ENCODE peak calls at places on chromosomes 7 and 10, in four cellular contexts. One of them, this sample, is unnamed.

GRCh38 chr10:74244097-74244685 is 93.2 kb downstream of the ADK start:
- DNase-seq in psoas muscle: no peak
- DNase-seq in body of pancreas: peak; percentile 33
- DNase-seq in WERI-Rb-1: no peak
- DNase-seq in this sample: no peak

GRCh38 chr7:130070900-130071622 is 727 bp downstream of the KLHDC10 start:
- DNase-seq in psoas muscle: no peak
- DNase-seq in WERI-Rb-1: no peak
- DNase-seq in body of pancreas: no peak
- DNase-seq in this sample: no peak

GRCh38 chr7:130302649-130303048 is 9.7 kb downstream of the CPA4 start:
- DNase-seq in body of pancreas: no peak
- DNase-seq in psoas muscle: no peak
- DNase-seq in WERI-Rb-1: no peak
- DNase-seq in this sample: no peak

GRCh38 chr10:124522903-124523260 is 61.3 kb downstream of the LHPP start:
- DNase-seq in body of pancreas: no peak
- DNase-seq in psoas muscle: no peak
- DNase-seq in WERI-Rb-1: no peak
- DNase-seq in this sample: peak; percentile 46

GRCh38 chr7:100488333-100489095 is 4.8 kb downstream of the NYAP1 start:
- DNase-seq in body of pancreas: no peak
- DNase-seq in WERI-Rb-1: no peak
- DNase-seq in psoas muscle: no peak
- DNase-seq in this sample: no peak

GRCh38 chr7:128937647-128938523 is at the start of gene IRF5:
- DNase-seq in body of pancreas: peak; percentile 78
- DNase-seq in psoas muscle: peak; percentile 50
- DNase-seq in WERI-Rb-1: peak; percentile 41
- DNase-seq in this sample: peak; percentile 81

GRCh38 chr10:124001391-124002260 is 91.8 kb downstream of the CHST15 start:
- DNase-seq in WERI-Rb-1: peak; percentile 84
- DNase-seq in psoas muscle: no peak
- DNase-seq in body of pancreas: peak; percentile 7
- DNase-seq in this sample: no peak

GRCh38 chr7:127396184-127396583 is 3.7 kb upstream of the ZNF800 start:
- DNase-seq in WERI-Rb-1: no peak
- DNase-seq in psoas muscle: no peak
- DNase-seq in body of pancreas: no peak
- DNase-seq in this sample: peak; percentile 63

GRCh38 chr10:15627617-15628196 is 92.0 kb downstream of the ITGA8 start:
- DNase-seq in psoas muscle: no peak
- DNase-seq in WERI-Rb-1: no peak
- DNase-seq in body of pancreas: no peak
- DNase-seq in this sample: no peak

GRCh38 chr7:134451656-134452055 is 7.2 kb downstream of the AKR1B1 start:
- DNase-seq in WERI-Rb-1: no peak
- DNase-seq in body of pancreas: no peak
- DNase-seq in psoas muscle: no peak
- DNase-seq in this sample: no peak

GRCh38 chr7:134452419-134452827 is 6.5 kb downstream of the AKR1B1 start:
- DNase-seq in WERI-Rb-1: no peak
- DNase-seq in psoas muscle: no peak
- DNase-seq in body of pancreas: no peak
- DNase-seq in this sample: no peak

GRCh38 chr7:134452991-134453473 is 5.9 kb downstream of the AKR1B1 start:
- DNase-seq in WERI-Rb-1: no peak
- DNase-seq in psoas muscle: no peak
- DNase-seq in body of pancreas: no peak
- DNase-seq in this sample: no peak

GRCh38 chr7:134454277-134454676 is 4.6 kb downstream of the AKR1B1 start:
- DNase-seq in body of pancreas: no peak
- DNase-seq in WERI-Rb-1: no peak
- DNase-seq in psoas muscle: no peak
- DNase-seq in this sample: no peak

GRCh38 chr7:134453526-134453925 is 5.4 kb downstream of the AKR1B1 start:
- DNase-seq in WERI-Rb-1: no peak
- DNase-seq in psoas muscle: no peak
- DNase-seq in body of pancreas: no peak
- DNase-seq in this sample: no peak
- H3K4me3 ChIP-seq in WERI-Rb-1: no peak overlapping the region
- H3K4me3 ChIP-seq in psoas muscle: no peak overlapping the region
- H3K4me3 ChIP-seq in body of pancreas: no peak overlapping the region
- H3K4me3 ChIP-seq in this sample: no peak overlapping the region

DNA sequence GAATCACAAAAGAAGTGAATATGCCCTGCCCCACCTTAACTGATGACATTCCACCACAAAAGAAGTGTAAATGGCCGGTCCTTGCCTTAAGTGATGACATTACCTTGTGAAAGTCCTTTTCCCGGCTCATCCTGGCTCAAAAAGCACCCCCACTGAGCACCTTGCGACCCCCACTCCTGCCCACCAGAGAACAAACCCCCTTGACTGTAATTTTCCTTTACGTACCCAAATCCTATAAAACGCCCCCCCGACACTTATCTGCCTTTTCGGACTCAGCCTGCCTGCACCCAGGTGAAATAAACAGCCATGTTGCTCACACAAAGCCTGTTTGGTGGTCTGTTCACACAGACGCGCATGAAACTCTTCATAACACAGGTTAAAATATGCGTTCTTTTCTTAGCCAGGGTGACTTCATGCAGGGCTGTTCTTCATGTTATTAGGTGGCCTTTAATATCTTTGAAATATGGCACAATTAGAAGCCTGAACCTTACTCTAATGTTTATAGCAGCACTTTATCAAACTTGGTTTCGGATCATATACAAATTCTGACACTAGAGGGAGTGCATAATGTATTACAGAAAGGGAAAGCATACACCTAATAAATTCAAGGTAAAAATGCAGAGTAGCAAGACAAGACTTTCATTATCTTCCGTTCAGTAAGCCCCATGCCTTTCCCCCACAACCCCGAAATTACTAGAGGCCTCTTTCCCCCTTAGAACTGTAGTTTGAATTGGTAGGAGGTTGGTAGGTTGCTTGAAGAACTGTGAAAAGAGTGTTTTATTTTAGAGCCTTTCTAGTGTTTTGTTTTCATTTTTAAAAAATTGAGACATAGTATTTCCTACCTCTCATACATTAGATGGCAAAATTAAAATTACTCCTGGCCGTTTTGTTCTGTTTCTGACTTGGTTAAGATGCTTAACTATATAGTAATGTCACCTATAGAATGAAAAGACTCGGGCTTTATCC is 117.9 kb downstream of the NPY start:
- DNase-seq in WERI-Rb-1: no peak
- DNase-seq in body of pancreas: no peak
- DNase-seq in psoas muscle: no peak
- DNase-seq in this sample: no peak
- H3K4me3 ChIP-seq in WERI-Rb-1: no peak overlapping the region
- H3K4me3 ChIP-seq in body of pancreas: no peak overlapping the region
- H3K4me3 ChIP-seq in psoas muscle: peak overlapping the region; percentile 58
- H3K4me3 ChIP-seq in this sample: peak overlapping the region; percentile 57

GRCh38 chr10:43203491-43204393 is 63.1 kb downstream of the RASGEF1A start:
- DNase-seq in psoas muscle: peak; percentile 26
- DNase-seq in WERI-Rb-1: peak; percentile 6
- DNase-seq in body of pancreas: peak; percentile 55
- DNase-seq in this sample: peak; percentile 96

GRCh38 chr10:43201545-43202131 is 63.4 kb downstream of the CSGALNACT2 start:
- DNase-seq in body of pancreas: peak; percentile 11
- DNase-seq in psoas muscle: peak; percentile 16
- DNase-seq in WERI-Rb-1: peak; percentile 4
- DNase-seq in this sample: peak; percentile 49

GRCh38 chr10:43200538-43201390 is 62.5 kb downstream of the CSGALNACT2 start:
- DNase-seq in psoas muscle: no peak
- DNase-seq in WERI-Rb-1: peak; percentile 2
- DNase-seq in body of pancreas: peak; percentile 7
- DNase-seq in this sample: peak; percentile 31

GRCh38 chr10:43202657-43203490 is 64.0 kb downstream of the RASGEF1A start:
- DNase-seq in WERI-Rb-1: peak; percentile 7
- DNase-seq in psoas muscle: peak; percentile 27
- DNase-seq in body of pancreas: peak; percentile 44
- DNase-seq in this sample: peak; percentile 100

GRCh38 chr10:43202224-43202656 is 64.0 kb downstream of the CSGALNACT2 start:
- DNase-seq in body of pancreas: peak; percentile 25
- DNase-seq in WERI-Rb-1: peak; percentile 15
- DNase-seq in psoas muscle: no peak
- DNase-seq in this sample: peak; percentile 88
- H3K4me3 ChIP-seq in body of pancreas: peak overlapping the region; percentile 9
- H3K4me3 ChIP-seq in WERI-Rb-1: no peak overlapping the region
- H3K4me3 ChIP-seq in psoas muscle: peak overlapping the region; percentile 52
- H3K4me3 ChIP-seq in this sample: peak overlapping the region; percentile 69

DNA sequence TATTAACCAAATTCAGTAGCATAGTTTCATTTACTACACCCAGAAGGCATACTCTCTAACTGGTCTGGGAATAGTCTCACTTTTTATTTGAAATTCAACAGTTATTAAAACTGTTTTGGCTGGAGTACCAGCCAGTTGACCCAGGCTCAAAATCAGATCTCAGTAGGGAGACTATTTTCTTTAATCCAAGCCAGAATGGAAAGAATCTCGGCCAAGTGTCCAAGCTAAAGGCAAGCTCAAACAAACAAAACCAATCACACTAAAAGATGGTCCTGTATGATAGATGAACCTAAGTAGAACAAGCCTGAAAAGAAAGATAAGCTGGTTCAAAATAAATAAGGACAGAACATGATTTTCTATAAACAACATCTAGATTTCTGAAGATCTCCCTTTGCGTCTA is 259.6 kb upstream of the POM121L12 start:
- DNase-seq in body of pancreas: no peak
- DNase-seq in WERI-Rb-1: no peak
- DNase-seq in psoas muscle: no peak
- DNase-seq in this sample: no peak
- H3K4me3 ChIP-seq in body of pancreas: no peak overlapping the region
- H3K4me3 ChIP-seq in WERI-Rb-1: no peak overlapping the region
- H3K4me3 ChIP-seq in psoas muscle: no peak overlapping the region
- H3K4me3 ChIP-seq in this sample: no peak overlapping the region

GRCh38 chr7:1668486-1668931 is 1.6 kb upstream of the ELFN1 start:
- DNase-seq in body of pancreas: peak; percentile 9
- DNase-seq in psoas muscle: peak; percentile 13
- DNase-seq in WERI-Rb-1: peak; percentile 47
- DNase-seq in this sample: peak; percentile 77

GRCh38 chr7:1669486-1669951 is 558 bp upstream of the ELFN1 start:
- DNase-seq in WERI-Rb-1: no peak
- DNase-seq in psoas muscle: no peak
- DNase-seq in body of pancreas: peak; percentile 11
- DNase-seq in this sample: no peak

GRCh38 chr7:1670894-1671875 is 1.1 kb downstream of the ELFN1 start:
- DNase-seq in WERI-Rb-1: no peak
- DNase-seq in psoas muscle: peak; percentile 5
- DNase-seq in body of pancreas: peak; percentile 8
- DNase-seq in this sample: peak; percentile 55

GRCh38 chr7:1668932-1669485 is 1.1 kb upstream of the ELFN1 start:
- DNase-seq in psoas muscle: peak; percentile 10
- DNase-seq in WERI-Rb-1: no peak
- DNase-seq in body of pancreas: peak; percentile 6
- DNase-seq in this sample: peak; percentile 75

DNA sequence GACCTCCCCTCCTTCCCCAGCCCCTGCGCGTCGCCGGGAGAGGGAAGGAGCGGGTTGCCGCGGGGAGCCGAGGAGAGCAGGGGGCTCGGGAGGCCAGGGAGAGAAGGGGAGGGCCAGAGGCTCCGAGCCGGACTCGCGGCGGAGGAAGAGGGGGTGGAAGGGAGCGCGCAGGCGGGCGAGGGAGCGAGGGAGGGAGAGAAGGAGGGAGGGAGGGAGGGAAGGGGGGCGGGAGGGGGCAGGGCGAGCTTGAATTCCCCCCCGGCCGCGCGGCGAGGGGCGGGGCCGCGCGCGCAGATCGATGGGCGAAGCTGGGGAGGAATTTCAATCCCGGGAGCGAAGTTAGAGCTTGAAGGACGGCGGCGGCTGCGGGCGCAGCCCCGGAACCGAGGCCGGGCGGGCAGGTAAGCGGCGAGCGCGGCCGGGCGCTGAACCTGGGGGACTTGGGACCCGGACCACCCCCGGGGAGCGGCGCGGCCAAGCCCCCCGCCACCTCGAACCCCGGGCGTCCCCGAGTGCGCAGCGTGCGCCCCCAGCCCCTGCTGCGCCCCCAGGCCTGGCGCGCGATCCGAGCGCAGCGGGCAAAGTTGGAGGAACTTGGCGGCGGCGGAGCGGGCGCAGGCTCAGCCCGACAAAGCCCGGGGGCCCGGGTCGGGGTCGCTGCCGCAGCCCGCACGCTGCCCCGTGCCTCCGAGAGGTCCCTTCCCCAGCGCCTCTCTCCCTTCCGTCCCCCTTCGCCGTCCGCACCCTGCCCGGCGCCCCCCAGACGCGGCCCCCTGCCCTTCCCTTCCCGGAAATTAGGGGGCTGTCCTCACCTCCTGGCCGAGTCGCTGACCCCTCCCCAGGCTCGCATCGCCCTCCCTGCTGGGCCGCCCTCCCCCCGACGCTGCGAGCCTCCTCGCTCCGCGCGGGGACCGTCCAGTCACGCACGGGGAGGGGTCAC is at the start of gene ELFN1:
- DNase-seq in psoas muscle: peak; percentile 10
- DNase-seq in body of pancreas: peak; percentile 27
- DNase-seq in WERI-Rb-1: peak; percentile 96
- DNase-seq in this sample: peak; percentile 91
- H3K4me3 ChIP-seq in psoas muscle: peak within 1 kb of the TSS; percentile 55
- H3K4me3 ChIP-seq in body of pancreas: no peak within 1 kb of the TSS
- H3K4me3 ChIP-seq in WERI-Rb-1: peak within 1 kb of the TSS; percentile 64
- H3K4me3 ChIP-seq in this sample: peak within 1 kb of the TSS; percentile 62

GRCh38 chr10:113554214-113554613 is 1.4 kb downstream of the HABP2 start:
- DNase-seq in psoas muscle: no peak
- DNase-seq in WERI-Rb-1: no peak
- DNase-seq in body of pancreas: no peak
- DNase-seq in this sample: no peak

GRCh38 chr10:113555245-113555644 is 2.4 kb downstream of the HABP2 start:
- DNase-seq in psoas muscle: no peak
- DNase-seq in WERI-Rb-1: no peak
- DNase-seq in body of pancreas: no peak
- DNase-seq in this sample: no peak

GRCh38 chr10:113558336-113558735 is 5.5 kb downstream of the HABP2 start:
- DNase-seq in body of pancreas: no peak
- DNase-seq in WERI-Rb-1: peak; percentile 72
- DNase-seq in psoas muscle: no peak
- DNase-seq in this sample: peak; percentile 88

GRCh38 chr10:113557389-113558321 is 4.8 kb downstream of the HABP2 start:
- DNase-seq in psoas muscle: no peak
- DNase-seq in WERI-Rb-1: peak; percentile 32
- DNase-seq in body of pancreas: no peak
- DNase-seq in this sample: peak; percentile 73

GRCh38 chr10:113555751-113556150 is 2.9 kb downstream of the HABP2 start:
- DNase-seq in body of pancreas: no peak
- DNase-seq in psoas muscle: no peak
- DNase-seq in WERI-Rb-1: no peak
- DNase-seq in this sample: peak; percentile 78
- H3K4me3 ChIP-seq in body of pancreas: no peak overlapping the region
- H3K4me3 ChIP-seq in psoas muscle: no peak overlapping the region
- H3K4me3 ChIP-seq in WERI-Rb-1: no peak overlapping the region
- H3K4me3 ChIP-seq in this sample: no peak overlapping the region

DNA sequence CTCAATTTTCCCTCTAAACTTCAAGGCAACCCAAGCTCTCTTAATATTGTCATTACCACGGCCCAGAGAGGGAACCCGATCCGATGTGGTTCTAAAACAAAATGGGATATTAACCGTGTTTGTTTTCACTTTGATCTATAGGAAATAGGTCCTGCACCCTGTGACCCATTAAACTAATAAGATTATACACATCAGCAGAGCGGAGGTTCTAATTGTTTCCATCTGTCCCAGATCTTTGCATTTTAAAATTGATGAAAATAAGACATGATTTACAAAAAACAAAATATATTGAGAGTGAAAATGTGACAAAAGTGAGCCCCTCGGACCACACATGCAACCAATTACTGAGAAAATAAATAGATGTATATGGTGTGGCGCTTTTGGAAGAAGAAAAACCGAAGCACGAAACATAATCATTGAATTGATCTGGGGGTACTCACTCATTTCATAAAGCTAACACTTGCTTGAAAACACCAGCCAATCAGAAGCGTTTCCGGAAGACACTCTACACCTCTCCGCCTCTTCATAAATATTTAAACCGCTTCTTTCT is 290.2 kb upstream of the NFE2L3 start:
- DNase-seq in psoas muscle: no peak
- DNase-seq in body of pancreas: no peak
- DNase-seq in WERI-Rb-1: no peak
- DNase-seq in this sample: no peak
- H3K4me3 ChIP-seq in psoas muscle: peak overlapping the region; percentile 53
- H3K4me3 ChIP-seq in body of pancreas: no peak overlapping the region
- H3K4me3 ChIP-seq in WERI-Rb-1: peak overlapping the region; percentile 61
- H3K4me3 ChIP-seq in this sample: peak overlapping the region; percentile 79